ENCODE peak calls at places on chromosomes 4 and X, in ten cellular contexts. K is right lobe of liver; J is cardiac fibroblast; S is ascending aorta; Y is transverse colon; B is A673; I is Caco-2; N is CD8-positive, alpha-beta T cell; U is fibroblast of pulmonary artery; Q is pancreas. E is an unnamed sample.
A peak's percentile ranks its signal among the peaks of the same experiment; 100 is the strongest.

GRCh38 chr4:79022529-79022928 is 83.3 kb upstream of the PAQR3 start:
- DNase-seq in K (no peak), J (no peak), S (no peak), Y (no peak), B (no peak), I (no peak), N (no peak), U (no peak), Q (peak; percentile 51), E (no peak)

GRCh38 chr4:188714907-188715306 is 575.7 kb downstream of the TRIML1 start:
- DNase-seq in K (no peak), J (peak; percentile 81), S (no peak), Y (no peak), B (no peak), I (no peak), N (no peak), U (peak; percentile 2), Q (no peak), E (no peak)

GRCh38 chrX:52933976-52934703 is 24.2 kb downstream of the FAM156A start:
- DNase-seq in K (no peak), J (no peak), S (no peak), Y (no peak), B (peak; percentile 18), I (no peak), N (no peak), U (no peak), Q (no peak), E (no peak)

GRCh38 chrX:28582494-28582893 is 4.8 kb upstream of the IL1RAPL1 start:
- DNase-seq in K (no peak), J (no peak), S (no peak), Y (no peak), B (no peak), I (no peak), N (no peak), U (no peak), Q (no peak), E (no peak)

GRCh38 chrX:9333873-9334272 is 131.0 kb upstream of the TBL1X start:
- DNase-seq in K (no peak), J (no peak), S (no peak), Y (no peak), B (no peak), I (no peak), N (no peak), U (no peak), Q (no peak), E (no peak)

GRCh38 chr4:81136161-81136910 is 78.7 kb downstream of the PRKG2 start:
- DNase-seq in K (no peak), J (peak; percentile 95), S (peak; percentile 74), Y (no peak), B (no peak), I (no peak), N (no peak), U (peak; percentile 96), Q (no peak), E (no peak)

GRCh38 chr4:142519342-142519741 is 326.8 kb downstream of the INPP4B start:
- DNase-seq in K (no peak), J (peak; percentile 40), S (no peak), Y (no peak), B (no peak), I (no peak), N (no peak), U (no peak), Q (no peak), E (no peak)

GRCh38 chrX:133215747-133216146 is 2.4 kb downstream of the TFDP3 start:
- DNase-seq in K (no peak), J (peak; percentile 2), S (no peak), Y (peak; percentile 11), B (peak; percentile 52), I (peak; percentile 31), N (no peak), U (no peak), Q (no peak), E (no peak)

GRCh38 chr4:147547314-147548056 is 66.6 kb downstream of the EDNRA start:
- DNase-seq in K (no peak), J (peak; percentile 91), S (no peak), Y (no peak), B (no peak), I (no peak), N (no peak), U (peak; percentile 83), Q (no peak), E (no peak)

GRCh38 chr4:166903408-166903807 is 330.9 kb downstream of the SPOCK3 start:
- DNase-seq in K (no peak), J (no peak), S (no peak), Y (no peak), B (peak; percentile 3), I (no peak), N (no peak), U (no peak), Q (no peak), E (no peak)

GRCh38 chr4:118037955-118038354 is 3.7 kb downstream of the NDST3 start:
- DNase-seq in K (no peak), J (no peak), S (no peak), Y (no peak), B (no peak), I (no peak), N (no peak), U (no peak), Q (no peak), E (no peak)

GRCh38 chr4:138984647-138985046 is 30.9 kb upstream of the NOCT start:
- DNase-seq in K (no peak), J (no peak), S (no peak), Y (no peak), B (no peak), I (no peak), N (no peak), U (no peak), Q (no peak), E (no peak)

GRCh38 chr4:138982754-138983153 is 32.8 kb upstream of the NOCT start:
- DNase-seq in K (no peak), J (no peak), S (no peak), Y (no peak), B (no peak), I (no peak), N (no peak), U (no peak), Q (no peak), E (no peak)

GRCh38 chr4:138983690-138984089 is 31.9 kb upstream of the NOCT start:
- DNase-seq in K (no peak), J (no peak), S (no peak), Y (no peak), B (no peak), I (no peak), N (no peak), U (no peak), Q (no peak), E (no peak)

GRCh38 chr4:138979742-138980141 is 35.8 kb upstream of the NOCT start:
- DNase-seq in K (no peak), J (no peak), S (no peak), Y (no peak), B (no peak), I (no peak), N (no peak), U (no peak), Q (no peak), E (no peak)

GRCh38 chr4:138981930-138982390 is 33.6 kb upstream of the NOCT start:
- DNase-seq in K (peak; percentile 55), J (peak; percentile 78), S (no peak), Y (peak; percentile 13), B (no peak), I (peak; percentile 48), N (no peak), U (peak; percentile 90), Q (no peak), E (peak; percentile 59)
- TF ChIP-seq CTCF in K (peak; percentile 42), J (peak; percentile 45), S (no peak), Y (peak; percentile 12), B (no peak), I (no peak), N (no peak), U (peak; percentile 56), Q (no peak), E (no peak)

DNA sequence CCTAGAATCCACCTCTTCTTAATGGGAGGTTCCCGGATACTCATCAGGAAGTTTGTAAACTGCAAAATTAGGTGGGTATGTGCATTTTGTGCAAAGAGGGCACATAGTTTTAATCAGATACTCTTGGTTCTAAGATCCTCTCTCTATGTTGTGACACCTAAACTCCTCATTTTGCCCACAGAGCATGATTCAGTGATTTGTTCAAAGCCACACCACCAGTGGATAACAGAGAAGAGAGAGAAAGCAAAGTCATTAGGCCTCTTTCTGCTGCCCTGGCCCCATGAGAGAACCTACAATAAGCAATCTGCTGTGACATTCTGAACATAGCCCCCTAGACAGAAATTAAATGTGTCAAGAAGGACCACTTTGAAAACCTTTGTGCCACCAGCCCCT is 72.3 kb upstream of the STIM2 start:
- DNase-seq in K (no peak), J (no peak), S (no peak), Y (no peak), B (no peak), I (no peak), N (no peak), U (no peak), Q (no peak), E (no peak)
- H3K4me3 ChIP-seq in K (no peak overlapping the region), J (no peak overlapping the region), S (no peak overlapping the region), Y (no peak overlapping the region), B (no peak overlapping the region), I (no peak overlapping the region), N (no peak overlapping the region), U (no peak overlapping the region), Q (no peak overlapping the region), E (no peak overlapping the region)

GRCh38 chr4:32268949-32269348 is 1548.8 kb downstream of the PCDH7 start:
- DNase-seq in K (no peak), J (peak; percentile 5), S (no peak), Y (no peak), B (peak; percentile 11), I (no peak), N (no peak), U (peak; percentile 36), Q (no peak), E (no peak)
- TF ChIP-seq CTCF in K (no peak), J (no peak), S (no peak), Y (no peak), B (peak; percentile 33), I (no peak), N (no peak), U (peak; percentile 45), Q (no peak), E (no peak)

GRCh38 chrX:38561126-38561868 is at the start of gene TSPAN7:
- DNase-seq in K (peak; percentile 86), J (peak; percentile 54), S (peak; percentile 83), Y (peak; percentile 86), B (peak; percentile 80), I (peak; percentile 83), N (peak; percentile 42), U (peak; percentile 63), Q (peak; percentile 92), E (peak; percentile 76)

GRCh38 chrX:38558681-38559080 is 2.7 kb upstream of the TSPAN7 start:
- DNase-seq in K (no peak), J (peak; percentile 10), S (no peak), Y (no peak), B (no peak), I (no peak), N (no peak), U (peak; percentile 8), Q (no peak), E (no peak)

GRCh38 chrX:38561951-38562719 is 793 bp downstream of the TSPAN7 start:
- DNase-seq in K (peak; percentile 46), J (no peak), S (peak; percentile 65), Y (peak; percentile 22), B (peak; percentile 12), I (peak; percentile 4), N (no peak), U (no peak), Q (peak; percentile 67), E (peak; percentile 29)

GRCh38 chrX:38560776-38561125 is 591 bp upstream of the TSPAN7 start:
- DNase-seq in K (no peak), J (no peak), S (no peak), Y (no peak), B (no peak), I (no peak), N (no peak), U (no peak), Q (no peak), E (no peak)

GRCh38 chrX:38563006-38563405 is 1.7 kb downstream of the TSPAN7 start:
- DNase-seq in K (no peak), J (no peak), S (no peak), Y (no peak), B (no peak), I (peak; percentile 2), N (no peak), U (no peak), Q (no peak), E (no peak)
- H3K4me3 ChIP-seq in K (no peak overlapping the region), J (no peak overlapping the region), S (no peak overlapping the region), Y (peak overlapping the region; percentile 65), B (no peak overlapping the region), I (no peak overlapping the region), N (no peak overlapping the region), U (no peak overlapping the region), Q (peak overlapping the region; percentile 47), E (no peak overlapping the region)

E was measured in lung.